ENCODE peak calls at places on chromosomes 4 and X, in five cellular contexts. Y is stimulated activated CD8-positive, alpha-beta memory T cell treated with anti-CD3 and anti-CD28 coated beads, Interleukin-4, amount 100 ng/mL, for 4 hours; J is activated CD8-positive, alpha-beta memory T cell treated with anti-CD3 and anti-CD28 coated beads for 48 hours; H is heart right ventricle; R is activated CD4-positive, alpha-beta T cell treated with anti-CD3 and anti-CD28 coated beads, Interleukin-2, amount 50 U/mL, for 1 hour. I is an unnamed sample.

GRCh38 chr4:103885152-103885551 is 165.4 kb upstream of the TACR3 start:
- DNase-seq in J (no peak), Y (no peak), H (no peak), R (no peak), I (no peak)

GRCh38 chr4:87019243-87019817 is 84.5 kb downstream of the AFF1 start:
- DNase-seq in R (no peak), H (no peak), J (no peak), Y (no peak), I (no peak)

GRCh38 chrX:73577368-73577767 is 14.4 kb downstream of the CHIC1 start:
- DNase-seq in Y (no peak), R (no peak), H (peak), J (no peak), I (no peak)

GRCh38 chr4:127463883-127464282 is 168.9 kb upstream of the INTU start:
- DNase-seq in H (no peak), Y (no peak), J (no peak), R (no peak), I (no peak)

GRCh38 chr4:36006226-36006625 is 238.1 kb downstream of the ARAP2 start:
- DNase-seq in Y (no peak), R (no peak), H (no peak), J (no peak), I (no peak)

GRCh38 chrX:154012336-154012991 is 7.2 kb downstream of the IRAK1 start:
- DNase-seq in R (no peak), Y (no peak), J (no peak), H (no peak), I (no peak)

GRCh38 chr4:152281211-152281610 is 254.7 kb downstream of the FBXW7 start:
- DNase-seq in J (no peak), R (no peak), H (no peak), Y (no peak), I (no peak)

GRCh38 chr4:166675411-166675810 is 558.9 kb downstream of the SPOCK3 start:
- DNase-seq in Y (no peak), J (no peak), H (no peak), R (no peak), I (no peak)

GRCh38 chrX:65596270-65596669 is 61.7 kb upstream of the LAS1L start:
- DNase-seq in Y (no peak), H (no peak), R (peak), J (peak), I (peak)

I was measured in SIG-M5.